ENCODE peak calls at places on chromosomes 5 and 9, in ten cellular contexts. A, W, D, O, G, U, N, H, Z and T are unnamed samples.
A peak's percentile ranks its signal among the peaks of the same experiment; 100 is the strongest.

GRCh38 chr5:120613729-120614128 is 149.6 kb downstream of the PRR16 start:
- DNase-seq in D (no peak), H (no peak), G (no peak), U (no peak), N (peak; percentile 40), O (no peak), W (no peak), Z (peak; percentile 41), A (peak; percentile 16), T (no peak)

GRCh38 chr5:124655943-124656459 is 90.4 kb downstream of the ZNF608 start:
- DNase-seq in H (peak; percentile 81), D (no peak), A (peak; percentile 93), O (peak; percentile 51), Z (peak; percentile 86), W (no peak), U (peak; percentile 48), G (no peak), N (peak; percentile 86), T (no peak)

GRCh38 chr9:87382902-87383301 is 114.8 kb upstream of the DAPK1 start:
- DNase-seq in D (no peak), O (no peak), U (no peak), G (no peak), W (no peak), N (peak; percentile 30), A (peak; percentile 90), Z (no peak), H (no peak), T (no peak)

GRCh38 chr5:119435436-119436132 is 16.7 kb upstream of the HSD17B4 start:
- DNase-seq in D (peak; percentile 37), O (peak; percentile 61), Z (peak; percentile 42), U (peak; percentile 81), N (peak; percentile 53), W (no peak), G (no peak), A (peak; percentile 45), H (peak; percentile 69), T (peak; percentile 55)

GRCh38 chr5:59276277-59276647 is 617.3 kb downstream of the PDE4D start:
- DNase-seq in H (no peak), U (no peak), O (no peak), A (no peak), Z (no peak), G (no peak), W (no peak), N (peak; percentile 3), D (no peak), T (no peak)

GRCh38 chr9:4596165-4596922 is 65.8 kb upstream of the PLPP6 start:
- DNase-seq in H (no peak), D (no peak), U (no peak), A (no peak), N (no peak), Z (no peak), G (no peak), W (no peak), O (no peak), T (no peak)

GRCh38 chr9:99905833-99906402 is 536 bp upstream of the STX17 start:
- DNase-seq in Z (no peak), H (peak; percentile 25), A (peak; percentile 6), G (no peak), U (no peak), D (peak; percentile 65), N (peak; percentile 35), O (peak; percentile 28), W (no peak), T (no peak)

GRCh38 chr5:6459896-6460295 is 11.2 kb downstream of the UBE2QL1 start:
- DNase-seq in D (no peak), W (no peak), O (no peak), H (no peak), Z (no peak), N (no peak), A (no peak), G (no peak), U (no peak), T (no peak)

GRCh38 chr9:126523621-126524111 is 90.1 kb upstream of the LMX1B start:
- DNase-seq in Z (no peak), W (no peak), H (no peak), N (peak; percentile 42), O (no peak), G (no peak), A (no peak), D (no peak), U (no peak), T (no peak)

GRCh38 chr9:128101690-128102089 is 25.8 kb downstream of the PTGES2 start:
- DNase-seq in Z (no peak), G (no peak), N (no peak), W (no peak), U (no peak), D (no peak), H (no peak), O (peak; percentile 23), A (no peak), T (peak; percentile 56)

GRCh38 chr9:128101231-128101641 is 26.3 kb downstream of the PTGES2 start:
- DNase-seq in N (no peak), W (peak; percentile 23), O (peak; percentile 19), U (no peak), D (no peak), G (no peak), H (no peak), A (no peak), Z (no peak), T (no peak)

GRCh38 chr9:128102861-128103588 is 24.5 kb downstream of the PTGES2 start:
- DNase-seq in H (no peak), W (peak; percentile 66), D (no peak), A (no peak), Z (no peak), N (no peak), U (no peak), O (peak; percentile 89), G (no peak), T (no peak)

GRCh38 chr9:128103589-128103962 is 24.0 kb downstream of the PTGES2 start:
- DNase-seq in D (no peak), N (no peak), H (no peak), W (no peak), U (no peak), O (peak; percentile 43), Z (no peak), A (no peak), G (no peak), T (no peak)

DNA sequence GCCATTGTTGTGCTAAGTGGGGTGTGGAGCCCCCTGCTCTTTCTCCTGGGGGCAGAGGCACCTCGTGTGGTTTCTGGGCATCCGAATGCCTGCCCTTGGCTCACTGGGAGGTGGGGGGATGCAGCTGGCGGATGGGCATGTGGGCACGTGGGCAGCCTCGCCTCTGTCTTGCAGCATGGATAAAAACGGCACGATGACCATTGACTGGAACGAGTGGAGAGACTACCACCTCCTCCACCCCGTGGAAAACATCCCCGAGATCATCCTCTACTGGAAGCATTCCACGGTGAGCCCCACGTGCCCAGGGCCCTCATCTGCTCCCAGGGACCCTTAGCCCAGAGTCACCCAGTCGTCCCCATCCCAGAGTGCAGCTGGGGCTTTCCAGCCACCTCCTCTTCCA is 25.3 kb downstream of the PTGES2 start:
- DNase-seq in Z (no peak), G (no peak), D (no peak), U (no peak), W (no peak), O (no peak), N (no peak), H (no peak), A (no peak), T (no peak)
- H3K27ac ChIP-seq in Z (no peak overlapping the region), G (no peak overlapping the region), D (no peak overlapping the region), U (no peak overlapping the region), W (peak overlapping the region; percentile 95), O (peak overlapping the region; percentile 93), N (no peak overlapping the region), H (no peak overlapping the region), A (no peak overlapping the region), T (peak overlapping the region; percentile 96)

GRCh38 chr9:133148351-133149129 is 15.2 kb downstream of the GBGT1 start:
- DNase-seq in W (peak; percentile 68), Z (no peak), N (peak; percentile 70), G (peak; percentile 31), D (peak; percentile 54), H (peak; percentile 65), O (peak; percentile 66), U (no peak), A (peak; percentile 46), T (peak; percentile 66)

GRCh38 chr9:133144887-133145466 is 18.7 kb downstream of the GBGT1 start:
- DNase-seq in N (peak; percentile 34), H (no peak), O (no peak), A (no peak), U (no peak), G (no peak), Z (no peak), D (no peak), W (no peak), T (no peak)

GRCh38 chr9:133149130-133150015 is 14.3 kb downstream of the GBGT1 start:
- DNase-seq in N (peak; percentile 96), A (peak; percentile 84), H (peak; percentile 87), U (peak; percentile 89), D (peak; percentile 91), G (peak; percentile 86), O (peak; percentile 93), W (peak; percentile 90), Z (peak; percentile 73), T (peak; percentile 89)

GRCh38 chr9:133146746-133147411 is 16.8 kb downstream of the GBGT1 start:
- DNase-seq in H (no peak), U (no peak), O (peak; percentile 23), A (no peak), Z (no peak), D (no peak), W (no peak), G (no peak), N (no peak), T (no peak)

GRCh38 chr9:133147412-133148271 is 16.1 kb downstream of the GBGT1 start:
- DNase-seq in H (peak; percentile 91), D (peak; percentile 84), G (peak; percentile 72), O (peak; percentile 86), W (peak; percentile 78), U (peak; percentile 84), N (peak; percentile 64), A (peak; percentile 25), Z (peak; percentile 54), T (peak; percentile 78)
- H3K4me3 ChIP-seq in H (peak overlapping the region; percentile 77), D (peak overlapping the region; percentile 91), G (peak overlapping the region; percentile 98), O (no peak overlapping the region), W (peak overlapping the region; percentile 62), U (no peak overlapping the region), N (peak overlapping the region; percentile 80), A (peak overlapping the region; percentile 84), Z (no peak overlapping the region), T (peak overlapping the region; percentile 82)

GRCh38 chr5:103075442-103075841 is 44.5 kb downstream of the GIN1 start:
- DNase-seq in A (no peak), D (no peak), H (no peak), G (no peak), O (no peak), U (no peak), N (no peak), Z (no peak), W (no peak), T (no peak)

DNA sequence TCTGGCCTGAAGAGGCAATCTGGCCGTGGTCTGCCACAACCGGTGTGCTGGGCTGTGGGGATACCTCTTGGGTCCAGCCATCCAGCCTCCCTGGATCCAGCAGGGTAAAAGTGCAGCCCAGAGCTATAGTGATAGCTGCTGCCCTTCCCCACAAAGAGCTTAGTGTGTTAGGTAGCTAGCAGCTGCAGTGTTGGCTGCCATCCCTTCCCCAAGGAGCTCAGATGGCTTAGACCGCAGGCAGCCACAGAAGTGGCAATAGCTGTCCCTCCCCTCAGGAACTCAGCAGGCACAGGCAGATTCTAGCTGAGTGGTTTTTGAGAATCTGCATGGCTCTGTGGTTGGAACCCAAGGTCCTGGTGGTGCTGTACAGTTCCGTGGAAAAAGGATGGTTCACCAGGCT is 40.1 kb downstream of the GIN1 start:
- DNase-seq in U (no peak), H (no peak), Z (no peak), O (no peak), N (no peak), D (no peak), G (no peak), W (no peak), A (no peak), T (no peak)
- H3K9me3 ChIP-seq in U (peaks cover 19% of the 10 kb centered on the region), H (no peaks in the 10 kb centered on the region), Z (peaks cover 13% of the 10 kb centered on the region), O (no peaks in the 10 kb centered on the region), N (peaks cover 5% of the 10 kb centered on the region), D (peaks cover 96% of the 10 kb centered on the region), G (peaks cover 14% of the 10 kb centered on the region), W (no peaks in the 10 kb centered on the region), A (no peaks in the 10 kb centered on the region), T (peaks cover 100% of the 10 kb centered on the region)

GRCh38 chr9:94176582-94176981 is 82.5 kb upstream of the ZNF169 start:
- DNase-seq in H (peak; percentile 34), U (no peak), N (no peak), O (no peak), W (no peak), G (no peak), A (no peak), D (no peak), Z (no peak), T (no peak)
- H3K27ac ChIP-seq in H (no peak overlapping the region), U (no peak overlapping the region), N (no peak overlapping the region), O (no peak overlapping the region), W (no peak overlapping the region), G (no peak overlapping the region), A (no peak overlapping the region), D (no peak overlapping the region), Z (no peak overlapping the region), T (no peak overlapping the region)